ENCODE peak calls at places on chromosomes 4 and X, in nine cellular contexts. X is lung, Z is pancreas, R is PC-3, T is psoas muscle, E is MG63, P is H7, N is AG09309, C is thoracic aorta. G is an unnamed sample.
A peak's percentile ranks its signal among the peaks of the same experiment; 100 is the strongest.

GRCh38 chr4:89344571-89344970 is 37.0 kb upstream of the GPRIN3 start:
- DNase-seq in Z (no peak), T (no peak), C (no peak), P (no peak), E (no peak), N (no peak), X (no peak), R (no peak), G (no peak)

GRCh38 chrX:22699591-22700091 is 300.1 kb upstream of the DDX53 start:
- DNase-seq in Z (no peak), P (no peak), X (no peak), N (no peak), T (no peak), E (peak; percentile 76), R (peak; percentile 2), C (no peak), G (no peak)

GRCh38 chr4:158946825-158947224 is 156.1 kb upstream of the RAPGEF2 start:
- DNase-seq in E (no peak), T (no peak), X (no peak), Z (no peak), R (no peak), P (peak; percentile 14), C (no peak), N (no peak), G (no peak)

GRCh38 chrX:134782796-134783195 is 124.5 kb upstream of the PLAC1 start:
- DNase-seq in E (no peak), N (no peak), R (peak; percentile 72), C (no peak), P (no peak), X (no peak), Z (no peak), T (no peak), G (no peak)

GRCh38 chr4:176478076-176478475 is 158.3 kb downstream of the SPCS3 start:
- DNase-seq in X (no peak), N (no peak), R (no peak), C (no peak), Z (no peak), E (no peak), P (no peak), T (no peak), G (no peak)

GRCh38 chrX:389021-389441 is 2.3 kb upstream of the PPP2R3B start:
- DNase-seq in Z (no peak), T (no peak), P (peak; percentile 20), N (no peak), R (no peak), E (no peak), X (no peak), C (no peak), G (no peak)

GRCh38 chrX:17629519-17629918 is 107.8 kb upstream of the SCML1 start:
- DNase-seq in C (no peak), R (no peak), E (no peak), N (no peak), Z (no peak), P (no peak), T (no peak), X (no peak), G (no peak)

GRCh38 chr4:3830774-3831528 is 64.8 kb downstream of the ADRA2C start:
- DNase-seq in T (peak; percentile 31), X (no peak), C (no peak), R (no peak), Z (no peak), P (peak; percentile 76), E (no peak), N (no peak), G (no peak)

GRCh38 chr4:149754526-149754925 is 61.1 kb downstream of the IQCM start:
- DNase-seq in Z (no peak), C (no peak), X (no peak), P (no peak), N (no peak), E (no peak), R (peak; percentile 33), T (no peak), G (no peak)

GRCh38 chrX:44596277-44596676 is 53.6 kb upstream of the FUNDC1 start:
- DNase-seq in Z (no peak), P (no peak), R (no peak), X (no peak), N (no peak), T (no peak), C (no peak), E (no peak), G (no peak)

GRCh38 chr4:148487181-148487580 is 45.0 kb upstream of the NR3C2 start:
- DNase-seq in X (no peak), N (no peak), T (no peak), R (no peak), P (no peak), C (no peak), E (no peak), Z (no peak), G (no peak)

GRCh38 chr4:152697284-152698011 is 17.7 kb upstream of the TMEM154 start:
- DNase-seq in R (no peak), E (no peak), P (no peak), X (no peak), T (no peak), C (no peak), Z (no peak), N (no peak), G (no peak)

GRCh38 chrX:70038951-70039350 is 10.8 kb downstream of the AWAT2 start:
- DNase-seq in T (no peak), X (no peak), C (no peak), Z (no peak), P (no peak), N (no peak), E (no peak), R (no peak), G (no peak)

GRCh38 chr4:69731261-69731660 is 29.2 kb downstream of the SULT1B1 start:
- DNase-seq in Z (no peak), R (no peak), T (no peak), X (no peak), N (no peak), C (no peak), P (no peak), E (peak; percentile 3), G (no peak)

DNA sequence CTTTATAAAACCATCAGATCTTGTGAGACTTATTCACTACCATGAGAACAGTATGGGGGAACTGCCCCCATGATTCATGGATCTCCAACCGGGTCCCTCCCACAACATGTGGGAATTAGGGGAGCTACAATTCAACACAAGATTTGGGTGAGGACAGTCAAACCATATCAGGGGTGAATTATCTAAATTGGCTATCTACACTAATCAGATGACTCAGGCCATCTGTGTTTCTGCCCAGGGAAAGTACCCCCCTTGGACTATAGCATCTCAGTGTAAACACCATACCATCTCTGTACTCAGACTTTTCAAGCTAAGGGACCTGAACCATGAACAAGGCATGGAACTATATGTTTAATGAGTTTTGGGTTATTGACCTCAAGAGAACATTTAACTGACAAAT is 76.8 kb downstream of the LNX1 start:
- DNase-seq in N (no peak), X (no peak), E (no peak), C (no peak), Z (no peak), P (no peak), T (no peak), R (no peak), G (no peak)
- H3K4me3 ChIP-seq in N (no peak overlapping the region), X (no peak overlapping the region), E (no peak overlapping the region), C (no peak overlapping the region), Z (no peak overlapping the region), P (no peak overlapping the region), T (no peak overlapping the region), R (no peak overlapping the region), G (no peak overlapping the region)

GRCh38 chr4:185738038-185738552 is 73.9 kb downstream of the SORBS2 start:
- DNase-seq in N (peak; percentile 85), P (no peak), C (no peak), X (no peak), E (no peak), Z (no peak), T (no peak), R (no peak), G (no peak)

GRCh38 chr4:185734930-185735329 is 77.1 kb downstream of the SORBS2 start:
- DNase-seq in R (no peak), P (no peak), E (no peak), T (no peak), Z (no peak), N (no peak), X (no peak), C (no peak), G (no peak)

GRCh38 chr4:185735887-185736286 is 76.1 kb downstream of the SORBS2 start:
- DNase-seq in X (no peak), E (no peak), R (no peak), Z (no peak), P (no peak), T (no peak), C (no peak), N (no peak), G (no peak)

GRCh38 chr4:185738851-185739250 is 73.1 kb downstream of the SORBS2 start:
- DNase-seq in C (no peak), P (no peak), T (no peak), R (no peak), N (no peak), E (no peak), X (no peak), Z (no peak), G (no peak)

GRCh38 chr4:185737489-185738037 is 74.4 kb downstream of the SORBS2 start:
- DNase-seq in R (no peak), N (no peak), P (no peak), Z (no peak), C (no peak), X (no peak), T (no peak), E (no peak), G (no peak)
- H3K4me3 ChIP-seq in R (no peak overlapping the region), N (peak overlapping the region; percentile 5), P (no peak overlapping the region), Z (no peak overlapping the region), C (peak overlapping the region; percentile 60), X (no peak overlapping the region), T (peak overlapping the region; percentile 19), E (no peak overlapping the region), G (peak overlapping the region; percentile 62)

DNA sequence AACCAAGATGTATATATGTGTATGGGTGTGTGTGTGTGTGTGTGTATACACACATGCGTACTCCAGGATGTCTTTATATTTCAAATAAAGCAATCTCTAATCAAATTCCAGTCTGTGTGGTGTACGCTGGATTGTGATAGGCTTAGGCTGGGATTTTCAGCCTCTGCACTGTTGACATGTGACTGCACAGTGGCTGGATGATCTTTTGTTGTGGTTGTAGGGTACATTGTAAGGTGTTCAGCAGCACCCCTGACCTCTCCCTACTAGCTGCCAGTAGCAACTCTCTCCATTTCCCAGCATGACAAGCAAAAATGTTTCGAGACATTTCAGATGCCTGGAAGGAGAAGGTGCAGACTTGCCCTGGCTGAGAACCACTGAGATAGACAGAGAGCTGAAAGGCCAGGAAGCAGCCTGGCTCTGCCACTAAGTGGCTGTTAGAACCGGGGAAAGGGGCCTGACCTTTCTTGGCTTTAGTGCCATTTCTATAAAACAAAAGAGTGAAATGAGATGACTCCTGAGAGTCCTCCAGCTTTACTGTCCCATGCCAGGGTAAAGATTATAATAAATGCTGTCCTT is 10.4 kb downstream of the PGM2 start:
- DNase-seq in T (no peak), Z (no peak), P (no peak), E (no peak), N (no peak), R (no peak), C (no peak), X (no peak), G (no peak)
- H3K4me3 ChIP-seq in T (no peak overlapping the region), Z (no peak overlapping the region), P (no peak overlapping the region), E (no peak overlapping the region), N (no peak overlapping the region), R (no peak overlapping the region), C (no peak overlapping the region), X (no peak overlapping the region), G (no peak overlapping the region)

DNA sequence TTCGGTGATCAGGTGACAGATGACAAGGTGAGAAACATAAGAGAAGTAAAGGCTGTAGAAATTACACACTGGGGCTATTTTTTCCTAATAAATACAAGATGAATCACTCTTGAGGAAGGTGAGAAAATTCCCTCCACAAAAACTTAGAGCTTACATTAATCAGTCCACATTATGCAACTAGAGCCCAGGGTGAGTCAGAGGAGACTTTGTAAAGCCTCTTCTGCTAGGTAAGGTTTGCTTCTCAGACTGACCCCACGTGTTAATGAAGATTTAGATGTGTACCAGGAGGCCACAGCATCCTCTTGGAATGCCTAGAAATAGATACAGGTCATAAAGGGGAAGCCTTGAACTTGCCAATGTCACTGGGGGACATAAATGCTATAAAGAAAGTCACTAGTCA is 396.0 kb upstream of the SMIM31 start:
- DNase-seq in N (no peak), X (no peak), Z (no peak), C (no peak), T (no peak), R (no peak), E (peak; percentile 68), P (no peak), G (no peak)
- H3K4me3 ChIP-seq in N (no peak overlapping the region), X (no peak overlapping the region), Z (no peak overlapping the region), C (no peak overlapping the region), T (no peak overlapping the region), R (no peak overlapping the region), E (no peak overlapping the region), P (no peak overlapping the region), G (no peak overlapping the region)

G was measured in coronary artery.